ENCODE peak calls at places on chromosomes 16 and 17, in ten cellular contexts. Q is GM23338; Y is GM06990; H is activated naive CD4-positive, alpha-beta T cell treated with anti-CD3 and anti-CD28 coated beads for 36 hours; U is effector CD8-positive, alpha-beta T cell; T is hypothalamus; O is T follicular helper cell; K is glutamatergic neuron; P is naive B cell; I is dorsolateral prefrontal cortex. S is an unnamed sample.

GRCh38 chr16:57591870-57592485 is 36.5 kb upstream of the ADGRG1 start:
- DNase-seq in Q (no peak), Y (no peak), H (no peak), U (no peak), T (no peak), O (no peak), K (no peak), P (no peak), I (no peak), S (no peak)

GRCh38 chr17:8163978-8164814 is 1.4 kb upstream of the VAMP2 start:
- DNase-seq in Q (peak), Y (peak), H (peak), U (peak), T (peak), O (no peak), K (peak), P (peak), I (no peak), S (no peak)

GRCh38 chr17:30219315-30219714 is 16.2 kb downstream of the SLC6A4 start:
- DNase-seq in Q (no peak), Y (no peak), H (no peak), U (no peak), T (no peak), O (no peak), K (no peak), P (no peak), I (no peak), S (no peak)

GRCh38 chr16:11806721-11807120 is 9.7 kb upstream of the ZC3H7A start:
- DNase-seq in Q (no peak), Y (no peak), H (no peak), U (no peak), T (no peak), O (no peak), K (no peak), P (no peak), I (no peak), S (no peak)

GRCh38 chr17:6870841-6871240 is 39.3 kb upstream of the TEKT1 start:
- DNase-seq in Q (no peak), Y (no peak), H (no peak), U (no peak), T (no peak), O (no peak), K (no peak), P (no peak), I (no peak), S (no peak)

GRCh38 chr17:72693956-72694355 is 398.5 kb downstream of the SLC39A11 start:
- DNase-seq in Q (no peak), Y (no peak), H (no peak), U (no peak), T (no peak), O (no peak), K (no peak), P (no peak), I (no peak), S (no peak)

GRCh38 chr17:17269926-17270773 is 10.9 kb downstream of the COPS3 start:
- DNase-seq in Q (peak), Y (no peak), H (peak), U (no peak), T (no peak), O (no peak), K (no peak), P (no peak), I (no peak), S (no peak)

GRCh38 chr16:14148569-14148968 is 77.5 kb downstream of the MRTFB start:
- DNase-seq in Q (no peak), Y (no peak), H (no peak), U (no peak), T (no peak), O (no peak), K (no peak), P (no peak), I (no peak), S (no peak)

GRCh38 chr17:82805823-82806222 is 34.0 kb downstream of the ZNF750 start:
- DNase-seq in Q (no peak), Y (no peak), H (no peak), U (no peak), T (no peak), O (no peak), K (no peak), P (no peak), I (no peak), S (no peak)

GRCh38 chr16:85623250-85623649 is 10.1 kb downstream of the GSE1 start:
- DNase-seq in Q (no peak), Y (no peak), H (no peak), U (no peak), T (no peak), O (no peak), K (no peak), P (no peak), I (no peak), S (no peak)

GRCh38 chr16:50509521-50510341 is 38.5 kb upstream of the NKD1 start:
- DNase-seq in Q (peak), Y (peak), H (peak), U (peak), T (no peak), O (peak), K (no peak), P (peak), I (no peak), S (no peak)

GRCh38 chr17:66915792-66916191 is 48.7 kb upstream of the CACNG4 start:
- DNase-seq in Q (no peak), Y (no peak), H (no peak), U (no peak), T (no peak), O (no peak), K (no peak), P (no peak), I (no peak), S (no peak)

GRCh38 chr16:65919977-65920376 is 446.5 kb upstream of the CDH5 start:
- DNase-seq in Q (no peak), Y (no peak), H (no peak), U (no peak), T (no peak), O (no peak), K (no peak), P (no peak), I (no peak), S (no peak)

GRCh38 chr16:65666132-65666869 is 544.4 kb upstream of the CDH11 start:
- DNase-seq in Q (peak), Y (no peak), H (no peak), U (no peak), T (no peak), O (no peak), K (no peak), P (no peak), I (no peak), S (no peak)

GRCh38 chr16:89096768-89097527 is 3.3 kb downstream of the ACSF3 start:
- DNase-seq in Q (no peak), Y (no peak), H (peak), U (peak), T (no peak), O (peak), K (no peak), P (no peak), I (no peak), S (no peak)

GRCh38 chr16:3716831-3717234 is 491 bp downstream of the TRAP1 start:
- DNase-seq in Q (peak), Y (no peak), H (peak), U (no peak), T (no peak), O (no peak), K (peak), P (no peak), I (no peak), S (no peak)

GRCh38 chr16:50155925-50156324 is 2.8 kb downstream of the TENT4B start:
- DNase-seq in Q (no peak), Y (no peak), H (no peak), U (no peak), T (no peak), O (no peak), K (no peak), P (no peak), I (no peak), S (no peak)

GRCh38 chr16:69057400-69058378 is 47.8 kb upstream of the HAS3 start:
- DNase-seq in Q (no peak), Y (no peak), H (no peak), U (no peak), T (no peak), O (no peak), K (no peak), P (no peak), I (no peak), S (no peak)

GRCh38 chr17:74972107-74972972 is at the start of gene HID1:
- DNase-seq in Q (peak), Y (peak), H (peak), U (peak), T (peak), O (peak), K (peak), P (peak), I (peak), S (no peak)

GRCh38 chr17:56798916-56799315 is 34.8 kb downstream of the C17orf67 start:
- DNase-seq in Q (peak), Y (no peak), H (no peak), U (no peak), T (no peak), O (no peak), K (no peak), P (no peak), I (no peak), S (no peak)

GRCh38 chr16:84982434-84982833 is 28.9 kb downstream of the ZDHHC7 start:
- DNase-seq in Q (no peak), Y (no peak), H (peak), U (no peak), T (no peak), O (no peak), K (no peak), P (no peak), I (no peak), S (no peak)

GRCh38 chr17:45052052-45052772 is 780 bp upstream of the DCAKD start:
- DNase-seq in Q (peak), Y (peak), H (peak), U (peak), T (no peak), O (peak), K (peak), P (no peak), I (no peak), S (no peak)

GRCh38 chr16:86035906-86036305 is 136.9 kb downstream of the IRF8 start:
- DNase-seq in Q (no peak), Y (no peak), H (no peak), U (no peak), T (no peak), O (no peak), K (no peak), P (no peak), I (no peak), S (no peak)

GRCh38 chr16:11112723-11113348 is 143.2 kb downstream of the SOCS1 start:
- DNase-seq in Q (no peak), Y (no peak), H (no peak), U (no peak), T (no peak), O (no peak), K (no peak), P (no peak), I (no peak), S (no peak)

GRCh38 chr17:49210158-49211029 is at the start of the genes ABI3 and GNGT2:
- DNase-seq in Q (peak), Y (peak), H (peak), U (peak), T (no peak), O (peak), K (no peak), P (peak), I (no peak), S (peak)

GRCh38 chr17:49703557-49704277 is 4.0 kb downstream of the SLC35B1 start:
- DNase-seq in Q (peak), Y (no peak), H (peak), U (no peak), T (no peak), O (no peak), K (peak), P (no peak), I (no peak), S (no peak)

GRCh38 chr16:81595676-81596292 is 151.2 kb downstream of the CMIP start:
- DNase-seq in Q (no peak), Y (no peak), H (no peak), U (no peak), T (no peak), O (no peak), K (no peak), P (no peak), I (no peak), S (no peak)

GRCh38 chr17:38885728-38886642 is 16.1 kb downstream of the LASP1 start:
- DNase-seq in Q (peak), Y (no peak), H (no peak), U (no peak), T (peak), O (no peak), K (peak), P (no peak), I (no peak), S (no peak)

GRCh38 chr17:45910667-45911066 is 16.3 kb downstream of the MAPT start:
- DNase-seq in Q (no peak), Y (no peak), H (no peak), U (no peak), T (no peak), O (no peak), K (no peak), P (no peak), I (no peak), S (no peak)

GRCh38 chr16:31114468-31114867 is 3.0 kb upstream of the KAT8 start:
- DNase-seq in Q (no peak), Y (no peak), H (no peak), U (no peak), T (no peak), O (no peak), K (no peak), P (no peak), I (no peak), S (no peak)

GRCh38 chr17:3935825-3936355 is 19.6 kb upstream of the P2RX1 start:
- DNase-seq in Q (no peak), Y (no peak), H (no peak), U (no peak), T (no peak), O (no peak), K (no peak), P (no peak), I (no peak), S (no peak)

GRCh38 chr16:73124097-73124652 is 76.2 kb upstream of the ZFHX3 start:
- DNase-seq in Q (no peak), Y (no peak), H (no peak), U (no peak), T (no peak), O (no peak), K (no peak), P (no peak), I (no peak), S (no peak)

S was measured in GM12864.